ENCODE peak calls at places on chromosome 15, in nine cellular contexts. K, W, X, I, N, A, B, S and Z are unnamed samples. For H3K4me1, the result is how much of the 10 kb centered on the place peaks cover.

GRCh38 chr15:34583399-34584320 is at the start of gene GOLGA8B:
- DNase-seq in K (peak), I (peak), S (peak), B (peak), W (peak), N (peak), X (peak), A (no peak), Z (peak)

GRCh38 chr15:88655103-88655553 is 16.3 kb downstream of the ISG20 start:
- DNase-seq in W (no peak), N (no peak), K (no peak), A (no peak), X (no peak), S (no peak), I (no peak), B (no peak), Z (peak)

GRCh38 chr15:45594835-45595530 is 7.8 kb downstream of the BLOC1S6 start:
- DNase-seq in K (no peak), W (no peak), I (no peak), B (no peak), A (no peak), X (no peak), N (no peak), S (no peak), Z (no peak)

GRCh38 chr15:29676961-29677402 is 145.3 kb downstream of the TJP1 start:
- DNase-seq in N (no peak), A (no peak), B (no peak), K (no peak), I (no peak), X (peak), S (peak), W (no peak), Z (no peak)

GRCh38 chr15:69132935-69133861 is 27.2 kb upstream of the GLCE start:
- DNase-seq in X (no peak), N (no peak), I (no peak), K (no peak), A (no peak), W (no peak), B (no peak), S (no peak), Z (no peak)

GRCh38 chr15:40982855-40983254 is 29.6 kb downstream of the CHAC1 start:
- DNase-seq in N (no peak), A (no peak), B (no peak), W (no peak), S (peak), K (no peak), X (peak), I (no peak), Z (no peak)

GRCh38 chr15:48191574-48192225 is at the start of gene CTXN2:
- DNase-seq in A (no peak), X (peak), W (no peak), B (no peak), K (no peak), N (no peak), I (no peak), S (no peak), Z (no peak)

GRCh38 chr15:92316586-92317295 is 76.9 kb upstream of the ST8SIA2 start:
- DNase-seq in S (no peak), W (no peak), B (no peak), N (no peak), A (no peak), X (no peak), K (no peak), I (no peak), Z (no peak)

GRCh38 chr15:31387483-31388118 is 61.0 kb downstream of the KLF13 start:
- DNase-seq in A (no peak), B (no peak), W (peak), S (peak), I (peak), N (no peak), K (peak), X (peak), Z (peak)

GRCh38 chr15:60591491-60592385 is 112.8 kb upstream of the ICE2 start:
- DNase-seq in X (no peak), S (peak), N (peak), W (peak), K (no peak), I (peak), B (peak), A (no peak), Z (peak)

GRCh38 chr15:40389824-40390595 is 7.5 kb downstream of the KNSTRN start:
- DNase-seq in X (no peak), A (no peak), K (no peak), N (no peak), W (no peak), B (no peak), S (no peak), I (no peak), Z (no peak)

GRCh38 chr15:57528940-57529565 is 62.7 kb upstream of the MYZAP start:
- DNase-seq in N (no peak), B (no peak), S (no peak), A (no peak), I (no peak), K (no peak), X (no peak), W (no peak), Z (no peak)

GRCh38 chr15:38168472-38169057 is 84.1 kb upstream of the SPRED1 start:
- DNase-seq in B (no peak), X (no peak), W (no peak), N (no peak), I (no peak), S (peak), K (no peak), A (no peak), Z (no peak)

GRCh38 chr15:58931985-58932384 is 1.5 kb downstream of the SLTM start:
- DNase-seq in A (no peak), W (no peak), N (peak), S (peak), K (no peak), X (peak), I (no peak), B (peak), Z (no peak)

GRCh38 chr15:81292516-81293001 is 31.4 kb downstream of the STARD5 start:
- DNase-seq in S (no peak), N (peak), B (no peak), K (no peak), I (no peak), A (no peak), X (no peak), W (peak), Z (no peak)

GRCh38 chr15:41607033-41607432 is 48.0 kb downstream of the TYRO3 start:
- DNase-seq in I (no peak), W (no peak), N (no peak), S (peak), K (no peak), A (no peak), B (no peak), X (peak), Z (no peak)

GRCh38 chr15:59762558-59762957 is 73.4 kb upstream of the BNIP2 start:
- DNase-seq in X (no peak), S (no peak), W (no peak), B (no peak), N (no peak), A (no peak), I (no peak), K (no peak), Z (no peak)

GRCh38 chr15:50542051-50542450 is 4.4 kb downstream of the USP50 start:
- DNase-seq in X (peak), I (no peak), B (no peak), W (no peak), S (peak), K (no peak), A (no peak), N (no peak), Z (no peak)

GRCh38 chr15:63322541-63322940 is 45.1 kb downstream of the APH1B start:
- DNase-seq in K (no peak), X (no peak), I (peak), W (no peak), S (no peak), N (no peak), A (no peak), B (no peak), Z (peak)

GRCh38 chr15:23074684-23075083 is 35.3 kb upstream of the TUBGCP5 start:
- DNase-seq in K (no peak), N (no peak), B (no peak), I (no peak), W (no peak), S (no peak), A (no peak), X (no peak), Z (no peak)

GRCh38 chr15:79948095-79948695 is 22.8 kb downstream of the BCL2A1 start:
- DNase-seq in A (no peak), W (no peak), N (no peak), I (no peak), X (no peak), S (no peak), B (no peak), K (no peak), Z (no peak)

GRCh38 chr15:36331531-36332275 is 247.7 kb upstream of the CDIN1 start:
- DNase-seq in A (no peak), X (peak), I (no peak), K (no peak), N (no peak), B (no peak), S (peak), W (no peak), Z (no peak)

GRCh38 chr15:75059607-75060006 is 36.2 kb downstream of the PPCDC start:
- DNase-seq in I (peak), K (no peak), B (no peak), X (no peak), A (no peak), W (no peak), S (no peak), N (no peak), Z (no peak)
- H3K4me1 ChIP-seq in I (under half), K (under half), B (under half), X (under half), A (under half), W (under half), S (under half), N (under half), Z (under half)

GRCh38 chr15:100597862-100598261 is 4.1 kb downstream of the LINS1 start:
- DNase-seq in N (no peak), S (no peak), A (no peak), B (no peak), I (no peak), K (no peak), X (no peak), W (no peak), Z (no peak)

GRCh38 chr15:100596792-100597191 is 5.2 kb downstream of the LINS1 start:
- DNase-seq in A (no peak), W (peak), S (no peak), B (no peak), N (no peak), I (no peak), K (peak), X (peak), Z (no peak)

GRCh38 chr15:100601158-100601557 is 826 bp downstream of the LINS1 start:
- DNase-seq in K (no peak), I (no peak), N (peak), X (peak), B (no peak), S (peak), W (peak), A (no peak), Z (no peak)

GRCh38 chr15:100595964-100596363 is 6.0 kb downstream of the LINS1 start:
- DNase-seq in A (no peak), K (no peak), B (no peak), X (no peak), N (no peak), W (no peak), I (no peak), S (no peak), Z (no peak)

GRCh38 chr15:100598655-100599054 is 3.3 kb downstream of the LINS1 start:
- DNase-seq in B (no peak), A (no peak), S (no peak), K (no peak), W (no peak), X (no peak), I (no peak), N (no peak), Z (no peak)
- H3K4me1 ChIP-seq in B (under half), A (under half), S (under half), K (half or more), W (half or more), X (under half), I (under half), N (under half), Z (under half)

DNA sequence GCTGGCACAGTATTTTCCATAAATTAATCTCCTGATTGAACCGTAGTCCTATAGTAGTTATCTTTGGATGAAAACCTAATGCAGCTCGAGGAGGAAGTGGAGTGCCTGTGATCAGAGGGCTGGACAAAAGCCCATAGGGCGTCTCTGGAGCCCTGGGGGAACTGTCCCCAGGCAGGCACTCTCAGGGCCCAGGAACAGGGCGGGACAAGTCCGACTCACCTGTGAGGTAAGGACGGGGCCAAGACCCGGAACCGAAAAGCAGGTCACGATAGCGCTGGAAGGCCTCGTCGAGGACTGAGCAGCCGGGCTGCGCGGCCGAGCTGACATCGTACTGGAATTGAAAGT is 341 bp downstream of the HEXA start:
- DNase-seq in I (no peak), W (no peak), X (no peak), N (no peak), K (no peak), A (no peak), S (no peak), B (peak), Z (peak)
- H3K4me1 ChIP-seq in I (under half), W (under half), X (under half), N (under half), K (under half), A (under half), S (under half), B (under half), Z (under half)

GRCh38 chr15:70272565-70273355 is 175.0 kb upstream of the TLE3 start:
- DNase-seq in S (no peak), A (no peak), I (no peak), X (no peak), W (peak), K (no peak), B (no peak), N (no peak), Z (no peak)

GRCh38 chr15:70270752-70271111 is 173.0 kb upstream of the TLE3 start:
- DNase-seq in I (no peak), W (no peak), X (no peak), B (no peak), N (no peak), K (no peak), S (no peak), A (no peak), Z (no peak)

GRCh38 chr15:70269331-70269911 is 171.7 kb upstream of the TLE3 start:
- DNase-seq in I (no peak), X (no peak), A (no peak), S (no peak), N (no peak), W (no peak), K (no peak), B (no peak), Z (no peak)

GRCh38 chr15:70269991-70270751 is 172.5 kb upstream of the TLE3 start:
- DNase-seq in N (no peak), A (no peak), B (no peak), S (peak), W (no peak), I (no peak), K (no peak), X (no peak), Z (peak)

DNA sequence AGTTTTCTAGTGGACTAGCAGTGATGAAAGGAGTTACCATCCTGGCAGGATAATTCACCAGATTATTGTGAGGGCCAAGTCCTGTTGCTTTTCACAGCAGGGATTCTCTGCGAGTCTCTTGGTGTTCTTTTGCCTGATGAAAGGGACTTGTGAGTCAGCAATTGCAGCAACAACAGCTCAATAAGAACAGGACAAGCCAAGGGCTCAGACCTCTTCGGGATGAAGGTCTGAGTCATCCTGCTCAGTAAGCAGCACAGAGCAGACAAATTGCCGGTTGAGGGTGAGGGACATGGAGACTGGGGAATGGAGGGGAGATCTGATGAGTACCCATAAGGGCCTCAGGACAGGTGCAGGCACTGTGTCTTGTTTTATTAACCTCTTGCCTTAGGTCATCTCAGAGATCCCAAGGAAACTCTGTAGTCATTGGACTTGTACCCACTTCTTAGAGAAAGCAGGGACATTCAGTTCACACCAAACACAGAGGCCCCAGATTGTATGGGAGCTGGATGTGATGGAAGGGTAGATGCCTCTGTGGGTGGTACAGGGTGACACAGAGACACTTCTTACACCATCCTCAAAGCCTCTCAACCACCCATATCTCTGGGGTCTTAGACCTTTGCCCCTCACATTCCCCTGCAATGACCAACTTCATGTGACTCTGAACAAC is 173.8 kb upstream of the TLE3 start:
- DNase-seq in A (peak), I (no peak), X (peak), K (no peak), B (peak), W (no peak), N (no peak), S (peak), Z (no peak)
- H3K4me1 ChIP-seq in A (under half), I (under half), X (under half), K (under half), B (under half), W (under half), N (under half), S (under half), Z (under half)

GRCh38 chr15:52567886-52568568 is 803 bp downstream of the ARPP19 start:
- DNase-seq in K (no peak), B (peak), S (no peak), W (peak), X (no peak), I (peak), A (no peak), N (peak), Z (peak)

GRCh38 chr15:52563499-52564060 is 5.2 kb downstream of the ARPP19 start:
- DNase-seq in I (no peak), K (no peak), X (no peak), W (no peak), S (no peak), A (no peak), N (no peak), B (no peak), Z (no peak)

GRCh38 chr15:52569244-52569585 is 385 bp upstream of the ARPP19 start:
- DNase-seq in X (no peak), I (no peak), S (no peak), K (no peak), A (no peak), N (no peak), B (no peak), W (no peak), Z (no peak)

GRCh38 chr15:52566889-52567288 is 1.9 kb downstream of the ARPP19 start:
- DNase-seq in K (no peak), I (no peak), X (no peak), A (no peak), S (no peak), B (no peak), N (peak), W (no peak), Z (no peak)

DNA sequence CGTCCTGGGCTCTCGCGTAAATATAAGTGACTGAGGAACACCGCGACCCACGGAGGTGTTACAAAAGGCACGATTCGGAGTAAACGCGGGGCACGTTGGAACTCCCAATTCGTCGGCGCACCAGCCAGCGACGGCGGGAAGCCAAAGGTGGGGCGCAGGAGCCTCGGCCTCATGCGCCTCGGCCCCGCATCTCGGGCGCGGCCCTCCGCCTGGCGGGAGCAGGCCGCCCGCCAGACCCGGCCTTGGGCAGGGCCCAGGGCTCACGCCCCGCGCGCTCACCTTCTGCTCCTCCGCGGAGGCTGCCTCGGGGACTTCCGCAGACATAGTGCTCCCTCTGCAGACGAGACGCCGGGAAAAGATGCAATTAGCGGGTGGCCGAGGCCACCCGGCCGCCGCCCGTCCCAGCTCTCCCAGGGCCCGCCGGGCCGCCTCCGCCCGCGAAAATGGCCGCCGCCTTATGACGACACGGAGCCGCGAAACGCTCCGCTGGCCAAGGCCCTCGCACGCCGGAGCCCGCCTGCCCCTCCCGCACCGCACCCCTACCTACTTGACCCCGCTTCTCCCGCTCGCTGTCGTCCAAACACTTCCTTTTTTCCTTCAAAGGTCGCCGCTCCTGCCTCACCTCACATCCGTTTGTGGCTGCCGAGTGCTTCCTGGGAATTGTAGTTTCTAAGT is at the start of gene ARPP19:
- DNase-seq in N (peak), I (peak), W (peak), S (peak), X (peak), B (peak), A (peak), K (peak), Z (peak)
- H3K4me1 ChIP-seq in N (under half), I (under half), W (under half), S (under half), X (under half), B (under half), A (under half), K (under half), Z (under half)